ENCODE peak calls at places on chromosomes 6 and 20, in nine cellular contexts. K is cardiac muscle cell; V is lung; H is BE2C; E is heart left ventricle; N is aorta; S is upper lobe of left lung; F is WERI-Rb-1; M is CD4-positive, CD25-positive, alpha-beta regulatory T cell. G is an unnamed sample. For H3K36me3, the result is how much of the 10 kb centered on the place peaks cover.

GRCh38 chr6:4853782-4854511 is 77.7 kb downstream of the CDYL start:
- DNase-seq in K (no peak), V (no peak), H (no peak), E (no peak), N (no peak), S (no peak), F (no peak), M (no peak), G (no peak)

GRCh38 chr6:149334682-149335160 is 17.2 kb downstream of the TAB2 start:
- DNase-seq in K (peak), V (no peak), H (no peak), E (no peak), N (peak), S (no peak), F (no peak), M (no peak), G (no peak)

GRCh38 chr20:24799971-24800580 is 149.0 kb upstream of the CST7 start:
- DNase-seq in K (no peak), V (no peak), H (no peak), E (peak), N (no peak), S (no peak), F (no peak), M (no peak), G (no peak)

GRCh38 chr6:56356431-56356830 is 109.1 kb upstream of the COL21A1 start:
- DNase-seq in K (peak), V (no peak), H (no peak), E (no peak), N (no peak), S (no peak), F (no peak), M (no peak), G (no peak)

GRCh38 chr6:28707387-28708282 is 182.0 kb downstream of the GPX5 start:
- DNase-seq in K (no peak), V (no peak), H (no peak), E (no peak), N (no peak), S (no peak), F (no peak), M (no peak), G (no peak)

GRCh38 chr6:104326173-104327001 is 533.3 kb downstream of the HACE1 start:
- DNase-seq in K (peak), V (no peak), H (no peak), E (no peak), N (peak), S (no peak), F (peak), M (no peak), G (no peak)

GRCh38 chr6:93083337-93083736 is 336.0 kb downstream of the EPHA7 start:
- DNase-seq in K (no peak), V (no peak), H (no peak), E (no peak), N (no peak), S (no peak), F (no peak), M (no peak), G (no peak)

GRCh38 chr20:32201296-32201976 is 6.1 kb downstream of the PLAGL2 start:
- DNase-seq in K (no peak), V (no peak), H (no peak), E (no peak), N (no peak), S (no peak), F (no peak), M (no peak), G (no peak)

GRCh38 chr6:153503810-153504209 is 372.7 kb upstream of the RGS17 start:
- DNase-seq in K (peak), V (no peak), H (peak), E (no peak), N (no peak), S (no peak), F (peak), M (no peak), G (no peak)

GRCh38 chr6:163536770-163537169 is 122.3 kb downstream of the QKI start:
- DNase-seq in K (peak), V (no peak), H (no peak), E (no peak), N (no peak), S (no peak), F (no peak), M (no peak), G (no peak)

GRCh38 chr6:128519132-128519930 is 1.1 kb downstream of the PTPRK start:
- DNase-seq in K (peak), V (peak), H (peak), E (peak), N (peak), S (peak), F (peak), M (peak), G (peak)

GRCh38 chr20:58707770-58708169 is 15.2 kb downstream of the NPEPL1 start:
- DNase-seq in K (no peak), V (peak), H (no peak), E (no peak), N (no peak), S (no peak), F (no peak), M (no peak), G (peak)

GRCh38 chr6:6633898-6634734 is 45.6 kb downstream of the LY86 start:
- DNase-seq in K (no peak), V (no peak), H (no peak), E (no peak), N (no peak), S (no peak), F (no peak), M (no peak), G (no peak)

GRCh38 chr6:44127186-44128019 is at the start of the genes MRPL14 and TMEM63B:
- DNase-seq in K (peak), V (peak), H (peak), E (peak), N (peak), S (peak), F (peak), M (peak), G (peak)

GRCh38 chr6:5501837-5502236 is 240.5 kb downstream of the FARS2 start:
- DNase-seq in K (no peak), V (no peak), H (no peak), E (no peak), N (no peak), S (no peak), F (no peak), M (no peak), G (no peak)

GRCh38 chr20:63735859-63736718 is at the start of gene LIME1:
- DNase-seq in K (no peak), V (no peak), H (no peak), E (peak), N (peak), S (peak), F (no peak), M (peak), G (no peak)

GRCh38 chr6:39402239-39402751 is 79.8 kb upstream of the KCNK16 start:
- DNase-seq in K (no peak), V (no peak), H (no peak), E (no peak), N (no peak), S (no peak), F (no peak), M (no peak), G (peak)

GRCh38 chr20:62481441-62482135 is 5.8 kb upstream of the GATA5 start:
- DNase-seq in K (no peak), V (no peak), H (no peak), E (no peak), N (no peak), S (peak), F (no peak), M (no peak), G (no peak)

GRCh38 chr20:44138859-44139258 is 48.1 kb downstream of the JPH2 start:
- DNase-seq in K (no peak), V (no peak), H (no peak), E (no peak), N (peak), S (no peak), F (no peak), M (no peak), G (no peak)

GRCh38 chr6:72580281-72580940 is 41.5 kb upstream of the KCNQ5 start:
- DNase-seq in K (peak), V (no peak), H (no peak), E (no peak), N (no peak), S (no peak), F (peak), M (peak), G (no peak)

DNA sequence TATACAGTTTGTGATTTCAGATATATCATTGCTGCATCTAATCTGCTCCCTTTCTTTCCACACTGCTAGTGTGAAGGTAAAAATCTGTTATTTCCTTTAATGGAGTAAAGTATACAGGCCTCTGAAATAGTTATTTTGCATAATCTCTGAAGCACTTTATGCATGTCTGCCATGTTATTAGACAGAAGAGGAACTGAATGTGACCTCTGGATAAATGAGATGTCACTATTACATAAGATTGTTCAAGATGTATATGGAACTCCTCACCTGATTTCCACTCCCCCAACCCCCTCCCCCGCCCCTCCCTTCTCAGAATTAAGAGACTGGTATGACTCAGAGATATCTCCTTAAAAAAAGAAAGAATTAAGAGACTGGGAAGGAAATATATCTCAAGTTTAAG is 26.3 kb downstream of the SERINC1 start:
- DNase-seq in K (no peak), V (no peak), H (no peak), E (no peak), N (no peak), S (no peak), F (no peak), M (no peak), G (no peak)
- H3K36me3 ChIP-seq in K (under half), V (under half), H (under half), E (under half), N (under half), S (half or more), F (half or more), M (half or more), G (under half)

GRCh38 chr6:166419268-166419667 is 36.5 kb upstream of the MPC1 start:
- DNase-seq in K (no peak), V (no peak), H (no peak), E (no peak), N (no peak), S (no peak), F (no peak), M (peak), G (no peak)
- H3K4me3 ChIP-seq in K (no peak), V (no peak), H (no peak), E (no peak), N (no peak), S (no peak), F (no peak), M (peak), G (no peak)

DNA sequence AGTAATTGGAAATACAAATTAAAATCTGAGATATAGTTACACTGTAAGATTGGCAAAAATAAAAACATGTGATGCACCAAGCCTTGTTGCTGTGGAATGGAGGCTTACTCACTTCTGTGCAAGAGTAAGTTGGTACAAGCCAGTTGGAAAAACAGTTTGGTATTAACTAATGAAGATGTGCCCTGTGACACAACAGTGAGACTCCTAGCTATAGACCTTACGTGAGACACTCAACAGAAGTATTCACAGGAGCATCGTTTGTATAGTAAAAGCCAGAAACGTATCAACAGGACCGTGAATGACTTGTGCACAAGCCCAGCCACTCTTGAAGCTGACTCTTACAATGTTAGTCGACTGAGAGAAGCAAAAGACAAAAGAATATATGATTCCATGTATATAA is 14.6 kb downstream of the NAA20 start:
- DNase-seq in K (no peak), V (no peak), H (no peak), E (no peak), N (no peak), S (no peak), F (no peak), M (no peak), G (no peak)
- H3K36me3 ChIP-seq in K (half or more), V (under half), H (half or more), E (under half), N (under half), S (half or more), F (half or more), M (half or more), G (under half)

DNA sequence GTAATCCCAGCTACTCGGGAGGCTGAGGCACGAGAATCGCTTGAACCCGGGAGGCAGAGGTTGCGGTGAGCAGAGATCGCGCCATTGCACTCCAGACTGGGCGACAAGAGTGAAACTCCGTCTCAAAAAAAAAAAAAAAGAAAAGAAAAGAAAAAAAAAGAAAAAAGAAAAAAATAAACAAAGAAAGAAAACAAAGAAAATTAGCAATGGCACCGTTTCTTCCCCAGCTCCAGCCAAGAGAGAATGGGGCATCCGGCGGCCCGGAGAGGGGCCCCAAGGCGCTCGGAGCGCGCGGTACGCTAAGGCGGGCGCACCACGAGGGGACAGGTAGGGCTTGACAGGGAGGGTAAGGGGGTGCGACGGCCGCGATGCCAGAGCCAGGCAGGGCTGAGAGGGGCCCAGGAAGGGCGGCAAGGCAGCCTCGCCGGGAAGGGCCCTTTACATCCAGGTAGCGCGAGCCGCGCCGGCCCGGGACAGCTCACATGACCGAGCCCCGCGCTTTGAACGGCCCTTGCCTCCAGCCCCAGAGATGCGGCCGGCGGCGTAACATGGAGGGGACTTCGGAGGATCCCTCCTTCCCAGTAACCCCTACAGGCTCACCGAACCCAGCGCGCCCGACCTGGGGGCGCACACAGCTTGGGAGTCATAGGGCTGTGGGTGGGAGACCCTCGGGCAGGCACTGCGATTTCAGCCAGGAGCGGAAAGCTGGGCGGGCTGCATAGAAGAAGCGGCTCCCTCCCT is 1.4 kb downstream of the BMP7 start:
- DNase-seq in K (no peak), V (no peak), H (no peak), E (no peak), N (no peak), S (peak), F (no peak), M (no peak), G (no peak)
- H3K4me3 ChIP-seq in K (peak), V (no peak), H (peak), E (peak), N (no peak), S (no peak), F (peak), M (no peak), G (no peak)

DNA sequence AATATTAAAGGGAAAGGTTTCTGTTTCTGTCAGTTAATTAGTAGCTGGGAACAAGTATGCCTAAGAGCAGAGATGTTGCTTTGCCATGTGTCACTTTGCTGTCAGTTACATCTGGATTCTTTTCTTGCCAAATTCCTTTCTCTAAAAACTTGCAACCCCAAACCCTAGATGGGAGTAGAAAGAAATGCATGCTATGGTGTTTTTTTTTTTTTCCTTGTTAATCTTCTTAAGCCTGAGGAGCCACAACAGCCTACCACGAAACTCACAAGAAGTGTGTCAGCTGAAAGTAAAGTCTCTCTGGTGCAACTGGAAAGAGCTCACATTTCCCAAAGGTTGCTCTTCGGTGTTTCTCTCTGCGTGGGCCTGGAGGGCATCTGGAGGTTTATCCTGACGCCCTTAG is 17.9 kb upstream of the CLDN20 start:
- DNase-seq in K (no peak), V (no peak), H (no peak), E (no peak), N (no peak), S (no peak), F (no peak), M (no peak), G (no peak)
- H3K36me3 ChIP-seq in K (under half), V (under half), H (under half), E (under half), N (under half), S (under half), F (half or more), M (under half), G (under half)

GRCh38 chr6:31559958-31560696 is 12.0 kb upstream of the LTA start:
- DNase-seq in K (peak), V (peak), H (no peak), E (peak), N (peak), S (no peak), F (peak), M (peak), G (no peak)

GRCh38 chr6:31558631-31559500 is 11.5 kb downstream of the NFKBIL1 start:
- DNase-seq in K (peak), V (peak), H (no peak), E (no peak), N (peak), S (no peak), F (no peak), M (peak), G (no peak)

GRCh38 chr6:31560697-31561058 is 11.4 kb upstream of the LTA start:
- DNase-seq in K (no peak), V (no peak), H (no peak), E (no peak), N (no peak), S (no peak), F (no peak), M (no peak), G (no peak)

GRCh38 chr6:31558318-31558625 is 10.9 kb downstream of the NFKBIL1 start:
- DNase-seq in K (no peak), V (no peak), H (no peak), E (no peak), N (no peak), S (no peak), F (no peak), M (no peak), G (no peak)

GRCh38 chr6:31559606-31559957 is 12.2 kb downstream of the NFKBIL1 start:
- DNase-seq in K (no peak), V (no peak), H (no peak), E (no peak), N (no peak), S (no peak), F (no peak), M (no peak), G (no peak)
- H3K4me3 ChIP-seq in K (no peak), V (no peak), H (no peak), E (peak), N (no peak), S (no peak), F (no peak), M (peak), G (no peak)

GRCh38 chr6:118914598-118914997 is 20.4 kb downstream of the MCM9 start:
- DNase-seq in K (no peak), V (no peak), H (no peak), E (no peak), N (no peak), S (no peak), F (no peak), M (no peak), G (no peak)

GRCh38 chr6:118917550-118918321 is 17.2 kb downstream of the MCM9 start:
- DNase-seq in K (no peak), V (no peak), H (no peak), E (no peak), N (no peak), S (no peak), F (no peak), M (no peak), G (no peak)

GRCh38 chr6:118908441-118908840 is 14.5 kb downstream of the ASF1A start:
- DNase-seq in K (peak), V (no peak), H (no peak), E (no peak), N (no peak), S (no peak), F (no peak), M (no peak), G (no peak)

GRCh38 chr6:118912646-118913045 is 18.7 kb downstream of the ASF1A start:
- DNase-seq in K (no peak), V (no peak), H (no peak), E (no peak), N (no peak), S (no peak), F (peak), M (no peak), G (no peak)

GRCh38 chr6:118913161-118913560 is 19.2 kb downstream of the ASF1A start:
- DNase-seq in K (no peak), V (no peak), H (no peak), E (no peak), N (no peak), S (no peak), F (no peak), M (no peak), G (no peak)
- H3K36me3 ChIP-seq in K (half or more), V (under half), H (under half), E (under half), N (under half), S (half or more), F (half or more), M (half or more), G (under half)

GRCh38 chr6:18823782-18824386 is 436.7 kb downstream of the RNF144B start:
- DNase-seq in K (peak), V (no peak), H (peak), E (no peak), N (no peak), S (no peak), F (peak), M (no peak), G (no peak)
- H3K4me3 ChIP-seq in K (no peak), V (no peak), H (no peak), E (no peak), N (no peak), S (no peak), F (no peak), M (no peak), G (no peak)